ENCODE peak calls at places on chromosomes 6 and 20, in ten cellular contexts. L is cardiac fibroblast, P is heart right ventricle, M is OCI-LY7, A is MM.1S, C is choroid plexus epithelial cell, S is dorsolateral prefrontal cortex, K is Panc1, J is AG04450, G is IMR-90. H is an unnamed sample.

GRCh38 chr20:24605937-24606455 is 136.6 kb downstream of the SYNDIG1 start:
- DNase-seq in L (no peak), M (no peak), P (no peak), J (no peak), A (no peak), S (no peak), C (no peak), G (no peak), K (no peak), H (no peak)

GRCh38 chr6:150549577-150550184 is 50.0 kb upstream of the PLEKHG1 start:
- DNase-seq in L (no peak), C (no peak), S (no peak), G (no peak), A (no peak), P (no peak), J (no peak), M (no peak), K (no peak), H (no peak)

GRCh38 chr6:7157752-7158616 is 50.2 kb downstream of the RREB1 start:
- DNase-seq in M (no peak), G (peak; percentile 72), L (no peak), S (no peak), C (no peak), K (no peak), J (no peak), P (no peak), A (no peak), H (peak; percentile 28)

GRCh38 chr6:56144538-56145324 is 102.6 kb downstream of the COL21A1 start:
- DNase-seq in L (peak; percentile 85), P (no peak), G (peak; percentile 64), M (no peak), J (no peak), A (no peak), K (no peak), C (peak; percentile 24), S (no peak), H (peak; percentile 78)

GRCh38 chr6:143222310-143222709 is 161.6 kb downstream of the AIG1 start:
- DNase-seq in A (no peak), P (no peak), K (no peak), G (no peak), S (no peak), J (no peak), M (no peak), C (no peak), L (no peak), H (no peak)

GRCh38 chr6:112330071-112330876 is 16.9 kb upstream of the RFPL4B start:
- DNase-seq in J (no peak), P (no peak), G (peak; percentile 38), L (peak; percentile 51), C (no peak), M (no peak), S (no peak), K (no peak), A (no peak), H (peak; percentile 59)

GRCh38 chr20:58892932-58893224 is 40.4 kb downstream of the GNAS start:
- DNase-seq in C (no peak), G (no peak), S (no peak), M (peak; percentile 44), K (no peak), A (no peak), J (no peak), L (no peak), P (no peak), H (no peak)

GRCh38 chr20:19609642-19610223 is 148.3 kb upstream of the RIN2 start:
- DNase-seq in K (no peak), A (no peak), L (no peak), G (no peak), P (no peak), J (no peak), C (no peak), S (no peak), M (no peak), H (no peak)

GRCh38 chr20:46743088-46743487 is 33.6 kb downstream of the SLC2A10 start:
- DNase-seq in M (no peak), L (no peak), J (no peak), P (no peak), C (no peak), K (no peak), A (no peak), G (no peak), S (no peak), H (no peak)

GRCh38 chr6:112040933-112041332 is 13.0 kb upstream of the CCN6 start:
- DNase-seq in J (no peak), A (no peak), K (no peak), P (no peak), S (no peak), G (no peak), M (no peak), L (peak; percentile 59), C (no peak), H (no peak)

GRCh38 chr6:170147056-170147787 is 143.7 kb downstream of the DLL1 start:
- DNase-seq in C (no peak), L (no peak), G (no peak), S (peak; percentile 59), M (no peak), K (no peak), A (no peak), J (no peak), P (no peak), H (no peak)
- H3K4me3 ChIP-seq in C (no peak overlapping the region), L (no peak overlapping the region), G (no peak overlapping the region), S (no peak overlapping the region), M (no peak overlapping the region), K (no peak overlapping the region), A (no peak overlapping the region), J (no peak overlapping the region), P (peak overlapping the region; percentile 6), H (no peak overlapping the region)

DNA sequence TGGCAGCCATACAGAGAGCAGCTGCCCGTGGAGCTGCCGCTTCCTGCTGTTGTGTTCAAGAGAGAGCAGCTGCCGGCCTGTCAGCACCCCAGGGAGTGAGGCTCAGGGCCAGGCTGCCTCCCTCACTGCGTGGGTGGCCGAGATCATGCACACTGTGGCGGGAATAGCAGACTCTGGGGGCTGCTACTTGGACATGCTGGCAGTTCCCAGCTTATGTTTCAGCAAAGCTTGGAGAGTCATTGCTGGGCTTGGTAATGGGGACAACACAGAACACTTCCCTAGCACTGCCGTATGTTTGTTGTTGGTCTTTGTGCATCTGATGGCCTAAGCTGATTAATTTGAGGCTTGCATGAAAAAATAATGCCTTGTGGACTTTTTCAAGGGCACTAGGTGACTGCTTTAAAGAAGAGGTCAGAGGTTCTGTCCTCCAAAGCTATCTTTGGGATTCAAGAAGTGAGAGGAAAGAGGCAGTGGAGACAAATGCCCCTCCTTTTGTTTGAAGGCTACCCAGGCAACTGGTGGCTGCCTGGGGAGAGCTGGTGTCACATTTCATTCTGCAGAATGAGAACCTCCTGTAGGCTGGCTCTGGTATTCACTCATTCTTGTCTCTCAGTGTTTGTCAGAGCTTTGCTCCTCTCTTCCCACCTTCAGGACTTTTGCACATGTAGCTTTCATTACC is 18.8 kb downstream of the MRAP2 start:
- DNase-seq in C (peak; percentile 88), M (no peak), S (peak; percentile 73), L (peak; percentile 43), P (peak; percentile 66), A (no peak), G (peak; percentile 50), K (no peak), J (peak; percentile 13), H (peak; percentile 53)
- TF ChIP-seq CTCF in C (peak; percentile 36), M (no peak), S (no peak), L (no peak), P (no peak), A (no peak), G (no peak), K (no peak), J (peak; percentile 18), H (no peak)

GRCh38 chr6:38612386-38612965 is 27.3 kb downstream of the BTBD9 start:
- DNase-seq in P (no peak), M (no peak), C (peak; percentile 17), G (peak; percentile 82), L (peak; percentile 70), J (peak; percentile 21), K (no peak), A (no peak), S (no peak), H (peak; percentile 87)
- H3K4me3 ChIP-seq in P (no peak overlapping the region), M (no peak overlapping the region), C (no peak overlapping the region), G (no peak overlapping the region), L (no peak overlapping the region), J (no peak overlapping the region), K (no peak overlapping the region), A (no peak overlapping the region), S (no peak overlapping the region), H (no peak overlapping the region)

DNA sequence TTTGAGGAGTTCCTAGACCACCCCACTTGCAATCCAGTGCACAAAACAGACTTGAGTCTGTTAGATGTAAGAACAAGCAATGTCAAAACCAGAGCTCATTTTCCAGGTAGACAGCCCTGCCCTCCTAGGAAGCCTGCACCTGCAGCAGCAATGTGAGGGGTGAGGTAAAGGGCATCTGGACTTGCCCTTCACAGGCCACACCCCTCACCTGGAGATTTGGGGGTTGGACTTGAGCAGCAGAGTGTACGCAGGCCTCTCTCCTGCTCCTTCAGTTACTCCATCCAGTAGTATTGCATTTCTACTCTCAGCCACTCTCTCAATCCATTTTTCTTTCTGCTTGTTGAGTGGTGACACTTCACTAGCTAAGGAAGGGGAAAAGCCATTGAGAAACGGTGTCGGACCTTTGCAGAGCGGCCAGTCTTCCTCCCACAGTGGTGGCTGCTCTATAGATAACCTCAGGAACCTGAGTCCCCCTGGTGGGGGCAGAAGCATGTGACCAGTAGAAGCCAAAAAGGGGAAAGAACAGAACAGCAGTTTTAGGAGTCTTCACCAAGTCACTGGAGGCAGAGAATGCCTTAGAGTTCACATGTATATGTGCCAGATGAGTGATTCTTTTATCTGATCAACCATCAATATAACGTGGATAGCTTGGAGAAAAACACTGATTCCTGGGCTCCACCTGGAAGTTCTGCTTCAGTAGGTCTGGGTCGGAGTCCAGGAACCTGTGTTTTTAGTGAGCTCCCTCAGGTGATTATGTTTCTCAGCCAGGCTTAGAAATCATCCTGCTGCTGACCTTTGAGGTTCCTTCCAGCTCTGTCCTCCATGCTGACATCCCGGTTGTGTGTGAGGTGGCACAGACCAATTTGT is 28.0 kb downstream of the ARFGEF2 start:
- DNase-seq in J (no peak), L (no peak), C (no peak), M (no peak), G (no peak), S (no peak), K (no peak), A (no peak), P (no peak), H (no peak)
- TF ChIP-seq CTCF in J (no peak), L (peak; percentile 26), C (no peak), M (peak; percentile 33), G (no peak), S (no peak), K (no peak), A (no peak), P (no peak), H (no peak)